ENCODE peak calls at places on chromosome 1, in six cellular contexts. One of them, this sample, is unnamed.

GRCh38 chr1:229323205-229323604 is 19.6 kb downstream of the CCSAP start:
- DNase-seq in fibroblast of lung: no peak
- DNase-seq in PC-3: no peak
- DNase-seq in neural progenitor cell: no peak
- DNase-seq in K562: no peak
- DNase-seq in keratinocyte: no peak
- DNase-seq in this sample: no peak

GRCh38 chr1:230825061-230825803 is 43.1 kb downstream of the C1orf198 start:
- DNase-seq in fibroblast of lung: peak; percentile 85
- DNase-seq in PC-3: peak; percentile 88
- DNase-seq in neural progenitor cell: no peak
- DNase-seq in K562: no peak
- DNase-seq in keratinocyte: no peak
- DNase-seq in this sample: peak; percentile 66

GRCh38 chr1:67726224-67726623 is 41.2 kb downstream of the GADD45A start:
- DNase-seq in fibroblast of lung: no peak
- DNase-seq in PC-3: peak; percentile 79
- DNase-seq in neural progenitor cell: no peak
- DNase-seq in K562: no peak
- DNase-seq in keratinocyte: no peak
- DNase-seq in this sample: no peak

GRCh38 chr1:212518188-212518951 is 85.7 kb downstream of the NENF start:
- DNase-seq in fibroblast of lung: peak; percentile 78
- DNase-seq in PC-3: peak; percentile 33
- DNase-seq in neural progenitor cell: no peak
- DNase-seq in K562: no peak
- DNase-seq in keratinocyte: no peak
- DNase-seq in this sample: peak; percentile 83

GRCh38 chr1:79364896-79365295 is 358.4 kb upstream of the ADGRL4 start:
- DNase-seq in fibroblast of lung: no peak
- DNase-seq in PC-3: peak; percentile 7
- DNase-seq in neural progenitor cell: no peak
- DNase-seq in K562: no peak
- DNase-seq in keratinocyte: no peak
- DNase-seq in this sample: peak; percentile 33

GRCh38 chr1:53214541-53214940 is 5.9 kb downstream of the CZIB start:
- DNase-seq in fibroblast of lung: no peak
- DNase-seq in PC-3: no peak
- DNase-seq in neural progenitor cell: no peak
- DNase-seq in K562: no peak
- DNase-seq in keratinocyte: no peak
- DNase-seq in this sample: no peak

GRCh38 chr1:33943978-33944377 is 80.1 kb downstream of the HMGB4 start:
- DNase-seq in fibroblast of lung: peak; percentile 88
- DNase-seq in PC-3: peak; percentile 34
- DNase-seq in neural progenitor cell: no peak
- DNase-seq in K562: no peak
- DNase-seq in keratinocyte: no peak
- DNase-seq in this sample: peak; percentile 94

GRCh38 chr1:1101503-1101902 is 14.4 kb downstream of the C1orf159 start:
- DNase-seq in fibroblast of lung: no peak
- DNase-seq in PC-3: no peak
- DNase-seq in neural progenitor cell: no peak
- DNase-seq in K562: no peak
- DNase-seq in keratinocyte: no peak
- DNase-seq in this sample: no peak

GRCh38 chr1:203078478-203078877 is 7.3 kb downstream of the MYOG start:
- DNase-seq in fibroblast of lung: no peak
- DNase-seq in PC-3: no peak
- DNase-seq in neural progenitor cell: no peak
- DNase-seq in K562: no peak
- DNase-seq in keratinocyte: no peak
- DNase-seq in this sample: no peak

GRCh38 chr1:48678684-48679083 is 98.0 kb downstream of the BEND5 start:
- DNase-seq in fibroblast of lung: no peak
- DNase-seq in PC-3: no peak
- DNase-seq in neural progenitor cell: no peak
- DNase-seq in K562: no peak
- DNase-seq in keratinocyte: no peak
- DNase-seq in this sample: no peak

GRCh38 chr1:44803312-44804095 is 3.3 kb downstream of the PLK3 start:
- DNase-seq in fibroblast of lung: no peak
- DNase-seq in PC-3: no peak
- DNase-seq in neural progenitor cell: no peak
- DNase-seq in K562: no peak
- DNase-seq in keratinocyte: no peak
- DNase-seq in this sample: no peak

GRCh38 chr1:207306603-207307002 is 14.9 kb upstream of the CD55 start:
- DNase-seq in fibroblast of lung: no peak
- DNase-seq in PC-3: no peak
- DNase-seq in neural progenitor cell: no peak
- DNase-seq in K562: peak; percentile 56
- DNase-seq in keratinocyte: no peak
- DNase-seq in this sample: no peak

GRCh38 chr1:240572328-240572727 is 39.6 kb downstream of the GREM2 start:
- DNase-seq in fibroblast of lung: no peak
- DNase-seq in PC-3: no peak
- DNase-seq in neural progenitor cell: no peak
- DNase-seq in K562: no peak
- DNase-seq in keratinocyte: no peak
- DNase-seq in this sample: no peak

GRCh38 chr1:99645199-99645598 is 714 bp upstream of the PALMD start:
- DNase-seq in fibroblast of lung: peak; percentile 61
- DNase-seq in PC-3: peak; percentile 82
- DNase-seq in neural progenitor cell: no peak
- DNase-seq in K562: peak; percentile 24
- DNase-seq in keratinocyte: no peak
- DNase-seq in this sample: peak; percentile 49

GRCh38 chr1:229913491-229913890 is 153.5 kb upstream of the GALNT2 start:
- DNase-seq in fibroblast of lung: no peak
- DNase-seq in PC-3: no peak
- DNase-seq in neural progenitor cell: no peak
- DNase-seq in K562: no peak
- DNase-seq in keratinocyte: no peak
- DNase-seq in this sample: no peak

GRCh38 chr1:93758842-93759515 is 77.3 kb upstream of the BCAR3 start:
- DNase-seq in fibroblast of lung: peak; percentile 96
- DNase-seq in PC-3: peak; percentile 64
- DNase-seq in neural progenitor cell: no peak
- DNase-seq in K562: no peak
- DNase-seq in keratinocyte: no peak
- DNase-seq in this sample: peak; percentile 89

GRCh38 chr1:1763657-1764621 is 14.3 kb downstream of the NADK start:
- DNase-seq in fibroblast of lung: peak; percentile 14
- DNase-seq in PC-3: peak; percentile 10
- DNase-seq in neural progenitor cell: no peak
- DNase-seq in K562: no peak
- DNase-seq in keratinocyte: no peak
- DNase-seq in this sample: no peak

GRCh38 chr1:20248954-20249612 is 41.6 kb upstream of the VWA5B1 start:
- DNase-seq in fibroblast of lung: no peak
- DNase-seq in PC-3: no peak
- DNase-seq in neural progenitor cell: no peak
- DNase-seq in K562: no peak
- DNase-seq in keratinocyte: no peak
- DNase-seq in this sample: no peak

GRCh38 chr1:24057171-24057570 is 54.8 kb downstream of the MYOM3 start:
- DNase-seq in fibroblast of lung: no peak
- DNase-seq in PC-3: no peak
- DNase-seq in neural progenitor cell: no peak
- DNase-seq in K562: no peak
- DNase-seq in keratinocyte: no peak
- DNase-seq in this sample: no peak

GRCh38 chr1:31782766-31783410 is 18.7 kb upstream of the ADGRB2 start:
- DNase-seq in fibroblast of lung: no peak
- DNase-seq in PC-3: no peak
- DNase-seq in neural progenitor cell: peak; percentile 59
- DNase-seq in K562: no peak
- DNase-seq in keratinocyte: no peak
- DNase-seq in this sample: no peak
- H3K9ac ChIP-seq in fibroblast of lung: no peak overlapping the region
- H3K9ac ChIP-seq in PC-3: no peak overlapping the region
- H3K9ac ChIP-seq in neural progenitor cell: no peak overlapping the region
- H3K9ac ChIP-seq in K562: no peak overlapping the region
- H3K9ac ChIP-seq in keratinocyte: no peak overlapping the region
- H3K9ac ChIP-seq in this sample: no peak overlapping the region

DNA sequence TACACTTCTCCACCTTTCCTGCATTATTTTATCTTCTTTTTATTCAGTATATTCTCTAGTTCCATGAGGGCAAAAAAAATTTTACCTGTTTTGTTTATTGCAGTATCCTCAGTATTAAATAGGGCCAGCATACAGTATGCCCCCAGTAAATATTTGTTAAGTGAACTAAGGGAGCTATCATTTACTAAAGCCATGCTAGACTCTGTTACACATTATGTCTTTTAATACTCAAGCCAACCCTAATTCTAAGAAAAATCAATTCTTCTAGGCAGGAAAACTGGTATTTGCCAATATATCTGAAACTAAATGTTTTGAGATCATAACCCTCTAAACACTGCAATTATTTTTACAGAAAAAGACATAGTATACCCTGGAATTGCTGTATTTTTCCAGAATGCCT is 18.3 kb downstream of the TMEM50A start:
- DNase-seq in fibroblast of lung: no peak
- DNase-seq in PC-3: no peak
- DNase-seq in neural progenitor cell: no peak
- DNase-seq in K562: no peak
- DNase-seq in keratinocyte: no peak
- DNase-seq in this sample: no peak
- TF ChIP-seq EZH2 in fibroblast of lung: no peak
- TF ChIP-seq EZH2 in PC-3: no peak
- TF ChIP-seq EZH2 in neural progenitor cell: no peak
- TF ChIP-seq EZH2 in K562: no peak
- TF ChIP-seq EZH2 in keratinocyte: no peak
- TF ChIP-seq EZH2 in this sample: no peak

GRCh38 chr1:209154916-209155315 is 428.6 kb upstream of the CAMK1G start:
- DNase-seq in fibroblast of lung: no peak
- DNase-seq in PC-3: no peak
- DNase-seq in neural progenitor cell: peak; percentile 23
- DNase-seq in K562: no peak
- DNase-seq in keratinocyte: no peak
- DNase-seq in this sample: no peak
- H3K9ac ChIP-seq in fibroblast of lung: no peak overlapping the region
- H3K9ac ChIP-seq in PC-3: no peak overlapping the region
- H3K9ac ChIP-seq in neural progenitor cell: no peak overlapping the region
- H3K9ac ChIP-seq in K562: no peak overlapping the region
- H3K9ac ChIP-seq in keratinocyte: no peak overlapping the region
- H3K9ac ChIP-seq in this sample: no peak overlapping the region

GRCh38 chr1:205756552-205756951 is 6.6 kb upstream of the NUCKS1 start:
- DNase-seq in fibroblast of lung: no peak
- DNase-seq in PC-3: no peak
- DNase-seq in neural progenitor cell: no peak
- DNase-seq in K562: no peak
- DNase-seq in keratinocyte: no peak
- DNase-seq in this sample: no peak
- TF ChIP-seq EZH2 in fibroblast of lung: no peak
- TF ChIP-seq EZH2 in PC-3: no peak
- TF ChIP-seq EZH2 in neural progenitor cell: no peak
- TF ChIP-seq EZH2 in K562: no peak
- TF ChIP-seq EZH2 in keratinocyte: no peak
- TF ChIP-seq EZH2 in this sample: no peak

This sample was measured in astrocyte.